ENCODE peak calls at places on chromosomes 5 and 9, in seven cellular contexts. V is AG08395; J is posterior cingulate gyrus; F is GM10248; L is globus pallidus; G is DMS153; I is activated CD8-positive, alpha-beta T cell treated with anti-CD3 and anti-CD28 coated beads, Interleukin-2, amount 10 ng/mL, durations not matched to agents 7 days and 5 days. X is an unnamed sample.

GRCh38 chr5:127313847-127314473 is 23.4 kb downstream of the MEGF10 start:
- DNase-seq in G (no peak), J (peak), I (peak), F (peak), L (peak), V (peak), X (peak)

GRCh38 chr5:110469486-110469885 is 257.0 kb downstream of the TMEM232 start:
- DNase-seq in G (no peak), L (no peak), F (no peak), V (no peak), J (no peak), I (no peak), X (no peak)

GRCh38 chr9:9901624-9902023 is 711.2 kb downstream of the PTPRD start:
- DNase-seq in V (no peak), L (no peak), G (no peak), J (no peak), F (no peak), I (no peak), X (no peak)

GRCh38 chr5:13505326-13505725 is 439.2 kb downstream of the DNAH5 start:
- DNase-seq in V (no peak), G (no peak), L (no peak), F (no peak), J (no peak), I (no peak), X (no peak)

GRCh38 chr5:139739612-139739974 is 56.0 kb upstream of the PSD2 start:
- DNase-seq in L (no peak), F (no peak), V (no peak), J (no peak), I (no peak), G (no peak), X (no peak)

GRCh38 chr5:121968910-121969607 is 7.3 kb downstream of the SRFBP1 start:
- DNase-seq in V (peak), J (no peak), I (no peak), G (no peak), L (no peak), F (no peak), X (no peak)

GRCh38 chr5:144230806-144231205 is 60.1 kb downstream of the KCTD16 start:
- DNase-seq in J (no peak), I (no peak), F (no peak), V (no peak), L (no peak), G (peak), X (no peak)

GRCh38 chr5:122426301-122426700 is 114.3 kb downstream of the SNCAIP start:
- DNase-seq in V (no peak), J (no peak), I (no peak), F (no peak), L (no peak), G (no peak), X (no peak)

GRCh38 chr9:81092057-81092456 is 597.3 kb downstream of the TLE1 start:
- DNase-seq in L (no peak), F (no peak), G (no peak), V (no peak), I (no peak), J (no peak), X (no peak)

GRCh38 chr9:116337015-116337414 is 183.4 kb downstream of the PAPPA start:
- DNase-seq in I (no peak), G (peak), J (no peak), V (peak), F (no peak), L (no peak), X (no peak)

GRCh38 chr5:79011219-79011836 is 26.2 kb upstream of the ARSB start:
- DNase-seq in L (no peak), I (no peak), F (no peak), G (no peak), V (peak), J (no peak), X (no peak)

GRCh38 chr9:80867731-80868130 is 821.6 kb downstream of the TLE1 start:
- DNase-seq in F (no peak), L (no peak), G (no peak), J (no peak), V (no peak), I (no peak), X (no peak)

GRCh38 chr5:176690911-176691310 is 43.6 kb downstream of the TSPAN17 start:
- DNase-seq in L (no peak), F (no peak), V (no peak), I (no peak), J (no peak), G (no peak), X (no peak)

GRCh38 chr5:109693535-109694152 is 3.9 kb downstream of the MAN2A1 start:
- DNase-seq in F (no peak), I (no peak), L (no peak), J (no peak), G (no peak), V (no peak), X (no peak)

GRCh38 chr9:110440161-110440560 is 102.5 kb upstream of the TXNDC8 start:
- DNase-seq in J (no peak), G (no peak), I (no peak), F (no peak), L (no peak), V (peak), X (no peak)

GRCh38 chr9:93196095-93197055 is 12.4 kb downstream of the WNK2 start:
- DNase-seq in V (no peak), L (no peak), F (no peak), J (no peak), G (no peak), I (no peak), X (no peak)

GRCh38 chr9:105103776-105104175 is 140.7 kb upstream of the SLC44A1 start:
- DNase-seq in F (no peak), J (no peak), G (peak), I (no peak), V (no peak), L (no peak), X (no peak)

GRCh38 chr5:5422819-5423515 is 490 bp downstream of the ICE1 start:
- DNase-seq in F (no peak), J (no peak), G (no peak), V (peak), I (no peak), L (no peak), X (no peak)

X was measured in GM20000.